ENCODE peak calls at places on chromosomes 1 and 21, in five cellular contexts. S, Q, H, W and N are unnamed samples.

GRCh38 chr21:41419921-41420862 is 5.8 kb upstream of the MX1 start:
- DNase-seq in S (peak), Q (peak), H (peak), W (peak), N (peak)

GRCh38 chr1:33050221-33051076 is 13.8 kb upstream of the AK2 start:
- DNase-seq in S (no peak), Q (no peak), H (no peak), W (no peak), N (no peak)

GRCh38 chr1:102045752-102046151 is 49.0 kb upstream of the OLFM3 start:
- DNase-seq in S (no peak), Q (no peak), H (no peak), W (no peak), N (no peak)

GRCh38 chr21:16563795-16564194 is 834.0 kb downstream of the USP25 start:
- DNase-seq in S (no peak), Q (no peak), H (no peak), W (no peak), N (no peak)

GRCh38 chr1:160168609-160169369 is 17.4 kb downstream of the ATP1A4 start:
- DNase-seq in S (no peak), Q (no peak), H (no peak), W (no peak), N (no peak)

GRCh38 chr1:88685239-88685604 is 1.1 kb downstream of the PKN2 start:
- DNase-seq in S (no peak), Q (no peak), H (no peak), W (peak), N (no peak)

GRCh38 chr1:154117642-154118041 is 37.2 kb downstream of the NUP210L start:
- DNase-seq in S (no peak), Q (no peak), H (no peak), W (no peak), N (no peak)

GRCh38 chr1:78277253-78277652 is 213.5 kb upstream of the PTGFR start:
- DNase-seq in S (no peak), Q (no peak), H (no peak), W (no peak), N (no peak)

GRCh38 chr1:184255560-184255959 is 131.3 kb upstream of the C1orf21 start:
- DNase-seq in S (no peak), Q (no peak), H (no peak), W (no peak), N (no peak)

GRCh38 chr1:62433861-62434611 is 2.8 kb upstream of the USP1 start:
- DNase-seq in S (no peak), Q (no peak), H (no peak), W (no peak), N (no peak)

GRCh38 chr1:166271151-166271538 is 104.3 kb upstream of the FAM78B start:
- DNase-seq in S (no peak), Q (no peak), H (no peak), W (no peak), N (no peak)

GRCh38 chr1:1594602-1594981 is 5.3 kb downstream of the FNDC10 start:
- DNase-seq in S (no peak), Q (no peak), H (no peak), W (peak), N (no peak)

GRCh38 chr1:26861889-26862371 is 1.0 kb upstream of the SFN start:
- DNase-seq in S (no peak), Q (no peak), H (no peak), W (peak), N (no peak)

GRCh38 chr1:198734323-198735008 is 95.6 kb downstream of the PTPRC start:
- DNase-seq in S (no peak), Q (no peak), H (no peak), W (no peak), N (no peak)

GRCh38 chr21:32777269-32777668 is 5.7 kb upstream of the PAXBP1 start:
- DNase-seq in S (no peak), Q (no peak), H (no peak), W (no peak), N (no peak)

GRCh38 chr1:64986903-64987871 is 20.8 kb upstream of the JAK1 start:
- DNase-seq in S (no peak), Q (no peak), H (no peak), W (peak), N (no peak)

GRCh38 chr21:39647476-39647875 is 34.7 kb downstream of the B3GALT5 start:
- DNase-seq in S (no peak), Q (peak), H (no peak), W (no peak), N (no peak)

GRCh38 chr1:107820797-107821196 is 144.2 kb downstream of the VAV3 start:
- DNase-seq in S (no peak), Q (no peak), H (no peak), W (no peak), N (no peak)

GRCh38 chr21:44418108-44418875 is 37.0 kb upstream of the LRRC3 start:
- DNase-seq in S (no peak), Q (no peak), H (no peak), W (no peak), N (no peak)

GRCh38 chr21:33751120-33751519 is 108.8 kb downstream of the ITSN1 start:
- DNase-seq in S (no peak), Q (no peak), H (no peak), W (no peak), N (no peak)

GRCh38 chr1:40922969-40923368 is 56.5 kb upstream of the CTPS1 start:
- DNase-seq in S (no peak), Q (no peak), H (no peak), W (no peak), N (no peak)

GRCh38 chr1:21266119-21266774 is 24.0 kb downstream of the ECE1 start:
- DNase-seq in S (no peak), Q (no peak), H (no peak), W (no peak), N (no peak)

GRCh38 chr1:33147997-33148314 is 33.9 kb downstream of the TRIM62 start:
- DNase-seq in S (no peak), Q (no peak), H (no peak), W (no peak), N (no peak)

GRCh38 chr1:230548997-230549396 is 93.3 kb upstream of the COG2 start:
- DNase-seq in S (no peak), Q (no peak), H (no peak), W (peak), N (no peak)

GRCh38 chr1:31397360-31398095 is 15.5 kb upstream of the SERINC2 start:
- DNase-seq in S (no peak), Q (no peak), H (no peak), W (no peak), N (no peak)

GRCh38 chr1:222620566-222620965 is 2.7 kb downstream of the MIA3 start:
- DNase-seq in S (no peak), Q (no peak), H (no peak), W (no peak), N (no peak)

GRCh38 chr1:89518116-89518780 is 6.4 kb upstream of the LRRC8B start:
- DNase-seq in S (no peak), Q (no peak), H (no peak), W (no peak), N (no peak)

GRCh38 chr1:183353597-183353996 is 64.6 kb downstream of the NMNAT2 start:
- DNase-seq in S (no peak), Q (no peak), H (no peak), W (peak), N (no peak)

GRCh38 chr1:116489231-116489697 is 81.6 kb downstream of the CD58 start:
- DNase-seq in S (no peak), Q (no peak), H (no peak), W (no peak), N (no peak)

GRCh38 chr1:94259635-94260289 is 22.4 kb upstream of the ARHGAP29 start:
- DNase-seq in S (no peak), Q (no peak), H (no peak), W (no peak), N (no peak)

GRCh38 chr1:233448290-233448689 is 120.8 kb downstream of the MAP3K21 start:
- DNase-seq in S (no peak), Q (no peak), H (no peak), W (peak), N (no peak)